ENCODE peak calls at places on chromosomes 2 and 18, in four cellular contexts. One of them, this sample, is unnamed.

GRCh38 chr2:15170068-15170775 is 390.9 kb downstream of the NBAS start:
- DNase-seq in K562: no peak
- DNase-seq in body of pancreas: no peak
- DNase-seq in stomach: no peak
- DNase-seq in this sample: no peak

GRCh38 chr2:161243312-161243711 is 64.9 kb upstream of the PSMD14 start:
- DNase-seq in stomach: no peak
- DNase-seq in K562: no peak
- DNase-seq in body of pancreas: no peak
- DNase-seq in this sample: no peak

GRCh38 chr2:197673606-197674005 is 1.8 kb downstream of the RFTN2 start:
- DNase-seq in stomach: no peak
- DNase-seq in K562: no peak
- DNase-seq in body of pancreas: no peak
- DNase-seq in this sample: no peak

GRCh38 chr2:173300458-173300857 is 54.2 kb upstream of the CDCA7 start:
- DNase-seq in body of pancreas: no peak
- DNase-seq in stomach: no peak
- DNase-seq in K562: no peak
- DNase-seq in this sample: no peak

GRCh38 chr2:134397146-134397896 is 143.4 kb downstream of the MGAT5 start:
- DNase-seq in stomach: no peak
- DNase-seq in body of pancreas: no peak
- DNase-seq in K562: no peak
- DNase-seq in this sample: no peak

GRCh38 chr2:160402498-160402897 is 91.1 kb downstream of the RBMS1 start:
- DNase-seq in K562: no peak
- DNase-seq in body of pancreas: no peak
- DNase-seq in stomach: no peak
- DNase-seq in this sample: no peak

GRCh38 chr2:71340176-71340575 is 8.6 kb downstream of the ZNF638 start:
- DNase-seq in body of pancreas: no peak
- DNase-seq in stomach: no peak
- DNase-seq in K562: no peak
- DNase-seq in this sample: no peak

GRCh38 chr2:150264442-150264841 is 223.0 kb downstream of the RND3 start:
- DNase-seq in K562: no peak
- DNase-seq in body of pancreas: no peak
- DNase-seq in stomach: no peak
- DNase-seq in this sample: no peak

GRCh38 chr2:24400207-24400907 is 40.0 kb upstream of the ITSN2 start:
- DNase-seq in body of pancreas: no peak
- DNase-seq in K562: no peak
- DNase-seq in stomach: no peak
- DNase-seq in this sample: no peak

GRCh38 chr2:200525551-200525881 is 491 bp upstream of the SGO2 start:
- DNase-seq in K562: no peak
- DNase-seq in stomach: no peak
- DNase-seq in body of pancreas: no peak
- DNase-seq in this sample: no peak

GRCh38 chr2:236250286-236250685 is 13.9 kb downstream of the ASB18 start:
- DNase-seq in K562: no peak
- DNase-seq in body of pancreas: no peak
- DNase-seq in stomach: no peak
- DNase-seq in this sample: no peak

GRCh38 chr18:58353581-58353980 is 275.3 kb downstream of the ALPK2 start:
- DNase-seq in K562: no peak
- DNase-seq in body of pancreas: no peak
- DNase-seq in stomach: no peak
- DNase-seq in this sample: no peak

GRCh38 chr2:35185861-35186412 is 1169.6 kb upstream of the CRIM1 start:
- DNase-seq in body of pancreas: no peak
- DNase-seq in stomach: no peak
- DNase-seq in K562: no peak
- DNase-seq in this sample: no peak

GRCh38 chr2:231640229-231640628 is 47.6 kb downstream of the TEX44 start:
- DNase-seq in K562: no peak
- DNase-seq in body of pancreas: no peak
- DNase-seq in stomach: no peak
- DNase-seq in this sample: no peak
- H3K4me3 ChIP-seq in K562: no peak
- H3K4me3 ChIP-seq in body of pancreas: no peak
- H3K4me3 ChIP-seq in stomach: no peak
- H3K4me3 ChIP-seq in this sample: no peak

DNA sequence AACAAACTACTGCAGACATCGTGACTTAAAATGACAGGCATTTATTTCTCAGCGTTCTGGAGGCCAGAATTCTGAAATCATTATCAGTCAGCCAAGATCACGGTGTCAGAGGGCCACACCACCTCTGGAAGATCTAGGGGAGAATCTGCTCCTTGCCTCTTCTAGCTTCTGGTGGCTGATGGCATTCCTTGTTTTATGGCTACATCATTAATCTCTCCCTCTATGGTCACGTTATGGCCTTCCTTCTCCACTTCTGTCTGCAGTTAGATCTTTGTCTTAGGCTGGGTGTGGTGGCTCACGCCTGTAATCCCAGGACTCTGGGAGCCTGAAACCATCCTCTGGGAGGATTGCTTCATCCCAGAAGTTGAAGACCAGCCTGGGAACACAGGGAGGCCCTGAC is 8.3 kb downstream of the LCLAT1 start:
- DNase-seq in K562: no peak
- DNase-seq in stomach: no peak
- DNase-seq in body of pancreas: no peak
- DNase-seq in this sample: no peak
- H3K27ac ChIP-seq in K562: no peak
- H3K27ac ChIP-seq in stomach: no peak
- H3K27ac ChIP-seq in body of pancreas: no peak
- H3K27ac ChIP-seq in this sample: peak

GRCh38 chr2:73828818-73829570 is at the start of gene STAMBP:
- DNase-seq in stomach: peak
- DNase-seq in K562: peak
- DNase-seq in body of pancreas: peak
- DNase-seq in this sample: peak
- TF ChIP-seq POLR2A in stomach: no peak
- TF ChIP-seq POLR2A in K562: peak
- TF ChIP-seq POLR2A in body of pancreas: peak
- TF ChIP-seq POLR2A in this sample: peak

DNA sequence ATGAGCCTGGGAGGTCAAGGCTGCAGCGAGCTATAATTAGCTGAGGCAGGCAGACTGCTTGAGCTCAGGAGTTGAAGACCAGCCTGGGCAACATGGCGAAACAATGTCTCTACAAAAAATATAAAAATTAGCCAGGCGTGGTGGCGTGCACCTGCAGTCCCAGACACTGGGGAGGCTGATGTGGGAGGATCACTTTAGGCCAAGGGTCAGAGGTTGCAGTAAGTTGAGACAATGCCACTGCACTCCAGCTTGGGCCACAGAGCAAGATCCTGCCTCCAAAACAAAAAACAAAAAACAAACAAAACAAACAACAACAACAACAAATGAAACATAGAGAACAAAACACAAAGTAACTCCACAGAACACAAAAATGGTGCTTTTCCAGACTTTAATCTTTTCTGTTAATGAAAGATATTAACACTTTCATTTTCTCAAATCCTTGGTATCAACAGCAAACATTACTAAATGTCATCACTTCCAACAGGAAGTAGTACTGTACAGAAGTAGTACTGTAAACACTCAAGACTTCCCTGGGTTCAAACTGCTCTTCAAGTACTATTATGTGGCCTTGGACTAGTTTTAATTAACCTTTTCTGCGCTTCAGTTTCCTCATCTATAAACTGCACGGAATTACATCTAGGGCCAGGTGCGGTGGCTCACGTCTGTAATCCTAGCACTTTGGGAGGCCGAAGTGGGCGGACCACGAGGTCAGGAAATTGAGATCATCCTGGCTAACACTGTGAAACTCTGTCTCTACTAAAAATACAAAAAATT is 27.9 kb downstream of the PUM2 start:
- DNase-seq in stomach: no peak
- DNase-seq in body of pancreas: no peak
- DNase-seq in K562: no peak
- DNase-seq in this sample: no peak
- H3K4me3 ChIP-seq in stomach: no peak
- H3K4me3 ChIP-seq in body of pancreas: no peak
- H3K4me3 ChIP-seq in K562: no peak
- H3K4me3 ChIP-seq in this sample: no peak